ENCODE peak calls at places on chromosomes 7 and 10, in eight cellular contexts. P is EL, U is fibroblast of pulmonary artery, D is retinal pigment epithelial cell, T is GF-D8, J is NCI-H2171, K is amygdala, G is astrocyte of the hippocampus. I is an unnamed sample.

GRCh38 chr10:123100030-123100762 is 35.6 kb upstream of the HMX3 start:
- DNase-seq in J (no peak), G (peak), K (no peak), T (no peak), D (no peak), P (no peak), U (no peak), I (no peak)

GRCh38 chr7:143398616-143399015 is 10.0 kb downstream of the EPHA1 start:
- DNase-seq in K (no peak), D (no peak), G (no peak), T (no peak), P (no peak), U (no peak), J (no peak), I (no peak)

GRCh38 chr7:134789967-134790685 is 10.7 kb downstream of the CALD1 start:
- DNase-seq in P (peak), T (no peak), D (no peak), U (peak), G (peak), J (no peak), K (no peak), I (no peak)

GRCh38 chr10:44926771-44927751 is 15.9 kb downstream of the TMEM72 start:
- DNase-seq in K (no peak), P (no peak), G (no peak), D (no peak), J (no peak), T (no peak), U (peak), I (no peak)

GRCh38 chr10:99172130-99172738 is 63.4 kb downstream of the HPSE2 start:
- DNase-seq in D (no peak), T (no peak), U (peak), K (peak), G (peak), J (peak), P (peak), I (no peak)

GRCh38 chr10:110461088-110461487 is 36.6 kb upstream of the DUSP5 start:
- DNase-seq in T (no peak), U (no peak), J (no peak), G (no peak), K (no peak), P (no peak), D (no peak), I (no peak)

GRCh38 chr7:28005848-28006233 is 174.8 kb downstream of the JAZF1 start:
- DNase-seq in K (no peak), D (no peak), G (no peak), P (no peak), T (no peak), U (no peak), J (no peak), I (no peak)

GRCh38 chr7:105890290-105890997 is 14.0 kb upstream of the ATXN7L1 start:
- DNase-seq in J (no peak), U (no peak), T (no peak), D (no peak), P (peak), K (no peak), G (peak), I (no peak)

GRCh38 chr10:43225004-43225786 is 41.7 kb downstream of the RASGEF1A start:
- DNase-seq in K (no peak), G (no peak), P (no peak), J (no peak), U (no peak), D (no peak), T (no peak), I (no peak)

GRCh38 chr7:77247206-77247850 is 47.7 kb upstream of the FGL2 start:
- DNase-seq in U (peak), T (peak), G (peak), J (peak), D (no peak), K (peak), P (peak), I (no peak)

GRCh38 chr10:79443338-79444242 is 1.8 kb downstream of the ZCCHC24 start:
- DNase-seq in U (no peak), G (no peak), T (no peak), P (no peak), J (no peak), D (no peak), K (no peak), I (no peak)

GRCh38 chr7:98641646-98642489 is 24.8 kb downstream of the NPTX2 start:
- DNase-seq in K (no peak), T (peak), U (peak), J (no peak), D (no peak), G (no peak), P (no peak), I (no peak)

GRCh38 chr7:22651534-22652243 is 75.3 kb upstream of the IL6 start:
- DNase-seq in J (no peak), T (no peak), D (peak), U (peak), K (no peak), G (peak), P (peak), I (no peak)

GRCh38 chr7:129311429-129311828 is 86.6 kb downstream of the AHCYL2 start:
- DNase-seq in K (no peak), P (no peak), T (no peak), G (no peak), U (no peak), D (no peak), J (no peak), I (no peak)

GRCh38 chr7:96120856-96121255 is 201.0 kb downstream of the SLC25A13 start:
- DNase-seq in G (no peak), U (peak), D (peak), K (no peak), J (no peak), P (no peak), T (no peak), I (no peak)

GRCh38 chr10:96470108-96470743 is 43.5 kb downstream of the TLL2 start:
- DNase-seq in J (no peak), G (peak), D (no peak), P (peak), T (no peak), U (peak), K (no peak), I (no peak)

GRCh38 chr7:123210986-123211385 is 11.2 kb upstream of the SLC13A1 start:
- DNase-seq in T (no peak), G (peak), D (peak), U (no peak), J (no peak), P (no peak), K (no peak), I (no peak)

GRCh38 chr7:1193593-1194424 is 33.8 kb upstream of the ZFAND2A start:
- DNase-seq in U (peak), J (peak), G (peak), K (peak), T (peak), D (no peak), P (peak), I (no peak)

GRCh38 chr7:27144799-27145166 is 1.3 kb upstream of the HOXA5 start:
- DNase-seq in G (no peak), T (no peak), D (no peak), U (no peak), J (no peak), K (no peak), P (no peak), I (no peak)

GRCh38 chr7:50727072-50727471 is 55.6 kb downstream of the GRB10 start:
- DNase-seq in G (no peak), U (peak), P (no peak), J (no peak), T (no peak), K (no peak), D (no peak), I (no peak)

GRCh38 chr7:46725838-46726237 is 804.8 kb upstream of the IGFBP3 start:
- DNase-seq in K (no peak), D (peak), U (peak), J (no peak), P (peak), G (peak), T (no peak), I (no peak)

GRCh38 chr10:58414270-58415041 is 29.2 kb downstream of the TFAM start:
- DNase-seq in P (peak), J (no peak), U (peak), D (peak), K (peak), G (peak), T (no peak), I (no peak)

GRCh38 chr7:96332325-96332724 is 10.4 kb upstream of the SLC25A13 start:
- DNase-seq in K (no peak), T (no peak), J (no peak), P (no peak), U (no peak), D (no peak), G (no peak), I (no peak)

GRCh38 chr7:3371601-3372000 is 70.5 kb downstream of the SDK1 start:
- DNase-seq in D (no peak), T (no peak), J (no peak), G (peak), K (no peak), U (no peak), P (no peak), I (no peak)

GRCh38 chr10:85421421-85421820 is 945.2 kb downstream of the GRID1 start:
- DNase-seq in G (no peak), J (no peak), U (no peak), P (no peak), T (no peak), D (no peak), K (no peak), I (no peak)

GRCh38 chr10:491667-492424 is 197.6 kb downstream of the DIP2C start:
- DNase-seq in P (no peak), J (no peak), G (no peak), U (no peak), D (no peak), T (no peak), K (no peak), I (no peak)

GRCh38 chr7:31633894-31634494 is 53.0 kb upstream of the PPP1R17 start:
- DNase-seq in D (peak), U (peak), T (peak), K (peak), G (peak), P (peak), J (peak), I (peak)

GRCh38 chr10:131398166-131398565 is 86.6 kb upstream of the TCERG1L start:
- DNase-seq in J (no peak), G (no peak), T (no peak), D (no peak), P (no peak), U (no peak), K (no peak), I (no peak)

GRCh38 chr10:29443745-29444523 is 155.1 kb downstream of the LYZL1 start:
- DNase-seq in T (no peak), G (no peak), U (no peak), J (no peak), K (no peak), P (peak), D (no peak), I (no peak)

GRCh38 chr10:33010132-33011037 is 52.4 kb upstream of the ITGB1 start:
- DNase-seq in J (no peak), G (peak), D (peak), U (peak), P (peak), T (no peak), K (no peak), I (no peak)

GRCh38 chr7:17989546-17989945 is 38.1 kb downstream of the PRPS1L1 start:
- DNase-seq in U (no peak), G (peak), P (peak), K (no peak), T (no peak), J (no peak), D (no peak), I (no peak)

GRCh38 chr7:148983220-148984146 is 44.8 kb downstream of the PDIA4 start:
- DNase-seq in U (peak), T (peak), P (peak), G (peak), J (peak), D (no peak), K (peak), I (peak)

GRCh38 chr10:69513617-69514016 is 59.6 kb downstream of the NEUROG3 start:
- DNase-seq in J (no peak), P (no peak), T (no peak), K (no peak), D (no peak), U (no peak), G (no peak), I (no peak)

GRCh38 chr7:76269895-76270294 is 32.6 kb upstream of the HSPB1 start:
- DNase-seq in T (no peak), J (no peak), D (no peak), P (no peak), G (no peak), U (peak), K (no peak), I (peak)

GRCh38 chr7:157016024-157016351 is 5.5 kb upstream of the MNX1 start:
- DNase-seq in K (no peak), P (no peak), D (no peak), U (no peak), T (no peak), G (no peak), J (no peak), I (no peak)

GRCh38 chr10:103739039-103739764 is 116.2 kb downstream of the SH3PXD2A start:
- DNase-seq in P (peak), T (no peak), G (peak), J (no peak), D (peak), K (no peak), U (peak), I (no peak)

GRCh38 chr10:15879058-15879457 is 18.8 kb upstream of the MINDY3 start:
- DNase-seq in D (no peak), T (no peak), G (peak), K (no peak), U (peak), P (peak), J (no peak), I (no peak)

GRCh38 chr7:110170762-110171161 is 920.2 kb upstream of the LRRN3 start:
- DNase-seq in P (peak), J (no peak), U (no peak), D (no peak), G (peak), K (no peak), T (no peak), I (no peak)

GRCh38 chr10:26156019-26156418 is 60.6 kb upstream of the GAD2 start:
- DNase-seq in U (no peak), G (no peak), P (no peak), D (no peak), T (no peak), K (no peak), J (no peak), I (no peak)

I was measured in occipital lobe.